ENCODE peak calls at places on chromosomes 3 and 15, in five cellular contexts. V, W, R, F and L are unnamed samples.

GRCh38 chr15:68463996-68464395 is 32.0 kb upstream of the ITGA11 start:
- DNase-seq in V (no peak), W (no peak), R (no peak), F (no peak), L (no peak)

GRCh38 chr3:169596126-169596525 is 67.4 kb downstream of the MECOM start:
- DNase-seq in V (no peak), W (no peak), R (no peak), F (no peak), L (no peak)

GRCh38 chr3:97510795-97511194 is 253.8 kb upstream of the ARL6 start:
- DNase-seq in V (no peak), W (no peak), R (no peak), F (peak), L (no peak)

GRCh38 chr3:1971780-1972179 is 126.9 kb upstream of the CNTN4 start:
- DNase-seq in V (no peak), W (no peak), R (no peak), F (no peak), L (no peak)

GRCh38 chr3:183958226-183958625 is 59.5 kb downstream of the ABCC5 start:
- DNase-seq in V (no peak), W (no peak), R (no peak), F (no peak), L (no peak)

GRCh38 chr15:78034495-78035191 is 42.9 kb downstream of the TBC1D2B start:
- DNase-seq in V (peak), W (no peak), R (no peak), F (no peak), L (peak)

GRCh38 chr3:64878372-64878771 is 190.6 kb upstream of the ADAMTS9 start:
- DNase-seq in V (peak), W (no peak), R (no peak), F (no peak), L (no peak)

GRCh38 chr3:172557515-172558220 is 34.4 kb upstream of the TNFSF10 start:
- DNase-seq in V (peak), W (no peak), R (peak), F (no peak), L (no peak)

GRCh38 chr3:129616713-129617112 is 10.2 kb upstream of the PLXND1 start:
- DNase-seq in V (peak), W (no peak), R (no peak), F (no peak), L (no peak)

GRCh38 chr15:27017168-27017809 is 46.3 kb downstream of the GABRG3 start:
- DNase-seq in V (peak), W (no peak), R (peak), F (peak), L (peak)

GRCh38 chr3:191379473-191379872 is 49.1 kb upstream of the UTS2B start:
- DNase-seq in V (no peak), W (no peak), R (no peak), F (no peak), L (no peak)
- H3K9ac ChIP-seq in V (no peak), W (no peak), R (no peak), F (no peak), L (no peak)

GRCh38 chr15:60916032-60916673 is 312.9 kb downstream of the RORA start:
- DNase-seq in V (no peak), W (no peak), R (no peak), F (no peak), L (no peak)

GRCh38 chr15:60914360-60914759 is 314.7 kb downstream of the RORA start:
- DNase-seq in V (no peak), W (no peak), R (no peak), F (no peak), L (no peak)

GRCh38 chr15:60917469-60918130 is 311.5 kb downstream of the RORA start:
- DNase-seq in V (no peak), W (no peak), R (no peak), F (no peak), L (no peak)

GRCh38 chr15:60918234-60918964 is 310.7 kb downstream of the RORA start:
- DNase-seq in V (peak), W (no peak), R (no peak), F (no peak), L (no peak)

DNA sequence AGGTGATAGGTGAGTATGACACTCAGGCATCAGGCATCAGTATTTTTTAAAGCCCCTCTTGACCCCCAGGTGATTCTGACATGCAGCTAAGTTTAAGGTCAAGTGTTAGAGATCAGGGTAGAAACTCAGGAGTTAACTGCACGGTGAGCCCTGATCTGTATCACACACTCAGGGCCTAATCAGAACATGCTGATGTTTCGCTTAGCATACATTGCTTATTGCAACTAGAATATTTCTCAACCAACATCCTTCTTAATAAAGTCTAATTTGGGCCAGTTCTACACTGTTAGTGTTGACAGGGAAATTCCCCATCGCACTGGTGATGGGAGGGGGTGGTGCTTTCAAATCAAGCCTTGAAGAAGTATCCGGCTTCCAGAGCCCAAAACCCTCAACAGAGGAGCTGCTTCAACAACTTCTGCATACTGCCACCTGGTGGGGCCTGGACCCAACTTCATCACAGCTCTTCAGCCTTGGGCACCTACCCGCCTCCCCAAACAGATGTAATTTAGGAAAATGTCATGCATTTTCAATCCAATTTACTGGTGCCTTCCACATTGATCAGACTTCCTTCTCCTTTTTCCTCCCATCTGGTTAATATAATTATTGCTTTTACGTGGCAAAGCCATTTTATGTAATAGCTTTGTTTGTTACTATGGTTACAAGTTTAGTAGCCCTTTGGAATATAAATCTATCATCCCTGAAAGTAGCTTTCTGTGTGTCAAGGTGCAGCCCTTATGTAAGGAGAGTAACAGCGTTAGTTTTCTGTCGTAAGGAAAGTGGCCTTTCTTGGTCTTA is 312.2 kb downstream of the RORA start:
- DNase-seq in V (peak), W (peak), R (peak), F (peak), L (peak)
- H3K4me3 ChIP-seq in V (no peak), W (no peak), R (no peak), F (no peak), L (no peak)

DNA sequence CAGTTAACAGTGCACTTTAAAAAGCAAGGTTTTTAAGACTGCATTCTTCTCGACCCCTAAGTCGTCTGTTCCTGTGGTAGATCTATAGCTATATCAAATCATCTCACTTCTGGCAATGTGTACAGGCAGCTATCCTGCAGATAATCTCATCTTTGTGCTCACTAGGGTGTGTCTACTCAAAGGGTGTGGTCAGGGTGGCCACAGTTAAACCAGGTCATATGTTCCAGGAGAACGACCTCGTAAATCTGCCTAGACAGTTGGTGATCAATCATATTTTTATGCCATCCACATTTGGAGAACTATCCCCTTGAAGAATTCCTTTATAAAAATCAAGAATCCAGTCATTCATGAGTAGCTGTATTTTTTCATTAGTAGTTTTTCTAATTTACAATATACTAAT is 3.0 kb downstream of the VEPH1 start:
- DNase-seq in V (no peak), W (peak), R (no peak), F (no peak), L (no peak)
- H3K4me2 ChIP-seq in V (peak), W (peak), R (no peak), F (no peak), L (no peak)

DNA sequence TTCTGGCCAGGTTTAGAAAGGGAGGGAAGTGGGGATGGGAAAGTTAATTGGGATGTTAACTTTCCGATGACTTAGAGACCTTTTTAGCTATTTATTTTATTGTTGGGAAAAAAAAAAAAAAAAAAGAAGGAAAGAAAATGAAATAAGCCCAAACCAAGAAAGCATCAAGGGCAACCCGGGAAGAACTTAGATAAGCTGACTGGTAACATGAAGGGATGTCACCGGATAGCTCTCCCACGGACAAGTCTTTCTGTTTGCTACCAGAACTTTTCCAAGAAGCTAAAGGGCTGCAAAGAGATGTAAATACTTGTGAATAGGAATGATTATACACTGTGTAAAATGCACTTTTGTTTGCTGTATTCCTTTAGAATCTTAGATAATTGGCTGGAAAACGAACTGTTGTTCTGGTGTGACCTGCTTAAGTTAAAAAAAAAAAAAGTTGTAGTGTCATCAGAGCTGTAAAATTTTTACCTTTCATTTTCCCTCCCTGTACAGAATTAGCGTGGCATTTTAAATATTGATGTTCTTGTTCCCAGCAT is 2.8 kb downstream of the FOXB1 start:
- DNase-seq in V (no peak), W (no peak), R (no peak), F (no peak), L (no peak)
- H3K9ac ChIP-seq in V (no peak), W (no peak), R (no peak), F (no peak), L (peak)

GRCh38 chr3:124792341-124793034 is 62.2 kb downstream of the UMPS start:
- DNase-seq in V (no peak), W (no peak), R (no peak), F (no peak), L (no peak)
- H3K4me3 ChIP-seq in V (no peak), W (no peak), R (no peak), F (no peak), L (no peak)

GRCh38 chr3:174100744-174101143 is 703.2 kb downstream of the NLGN1 start:
- DNase-seq in V (no peak), W (no peak), R (no peak), F (no peak), L (no peak)

GRCh38 chr3:174099724-174100123 is 702.2 kb downstream of the NLGN1 start:
- DNase-seq in V (no peak), W (no peak), R (no peak), F (no peak), L (no peak)

GRCh38 chr3:174097686-174098085 is 700.1 kb downstream of the NLGN1 start:
- DNase-seq in V (no peak), W (no peak), R (no peak), F (no peak), L (no peak)

GRCh38 chr3:174102274-174102673 is 704.7 kb downstream of the NLGN1 start:
- DNase-seq in V (no peak), W (no peak), R (no peak), F (no peak), L (no peak)

GRCh38 chr3:174101244-174101643 is 703.7 kb downstream of the NLGN1 start:
- DNase-seq in V (peak), W (no peak), R (no peak), F (no peak), L (no peak)
- H3K4me2 ChIP-seq in V (no peak), W (no peak), R (no peak), F (no peak), L (no peak)

GRCh38 chr15:83287541-83288027 is 3.1 kb upstream of the BNC1 start:
- DNase-seq in V (peak), W (no peak), R (no peak), F (no peak), L (no peak)
- H3K9ac ChIP-seq in V (peak), W (no peak), R (no peak), F (no peak), L (no peak)

GRCh38 chr3:71303627-71304260 is 279.8 kb downstream of the FOXP1 start:
- DNase-seq in V (no peak), W (no peak), R (no peak), F (no peak), L (no peak)
- H3K4me3 ChIP-seq in V (no peak), W (no peak), R (peak), F (no peak), L (no peak)

GRCh38 chr3:66431494-66431893 is 69.3 kb downstream of the LRIG1 start:
- DNase-seq in V (peak), W (no peak), R (no peak), F (no peak), L (no peak)
- H3K4me2 ChIP-seq in V (no peak), W (no peak), R (no peak), F (no peak), L (no peak)

GRCh38 chr3:179148446-179149238 is 485 bp downstream of the PIK3CA start:
- DNase-seq in V (peak), W (no peak), R (peak), F (peak), L (peak)

GRCh38 chr3:179149951-179150350 is 1.8 kb downstream of the PIK3CA start:
- DNase-seq in V (no peak), W (no peak), R (no peak), F (no peak), L (no peak)

GRCh38 chr3:179149239-179149887 is 1.2 kb downstream of the PIK3CA start:
- DNase-seq in V (peak), W (no peak), R (peak), F (peak), L (no peak)

GRCh38 chr3:179147571-179148445 is at the start of gene PIK3CA:
- DNase-seq in V (peak), W (peak), R (peak), F (peak), L (peak)

GRCh38 chr3:179146911-179147570 is 1.1 kb upstream of the PIK3CA start:
- DNase-seq in V (peak), W (peak), R (peak), F (peak), L (peak)
- H3K9ac ChIP-seq in V (peak), W (peak), R (peak), F (no peak), L (peak)